ENCODE peak calls at places on chromosomes 3 and 15, in eight cellular contexts. L is non-pigmented ciliary epithelial cell; U is activated CD4-positive, alpha-beta T cell treated with anti-CD3 and anti-CD28 coated beads, Interleukin-2, amount 10 ng/mL, durations not matched to agents 7 days and 5 days; I is A549; N is stimulated activated naive CD8-positive, alpha-beta T cell treated with anti-CD3 and anti-CD28 coated beads, Interleukin-15, Interleukin-2, amounts not matched to agents 100 U/mL and 50 U/mL, for 24 hours; J is neuronal stem cell; F is Panc1; P is T-helper 9 cell. K is an unnamed sample.

GRCh38 chr3:46607603-46608028 is 4.7 kb upstream of the FAM240A start:
- DNase-seq in N (no peak), I (no peak), J (no peak), U (no peak), L (no peak), F (no peak), P (no peak), K (no peak)

GRCh38 chr3:178146406-178146831 is 389.8 kb upstream of the KCNMB2 start:
- DNase-seq in F (no peak), N (no peak), J (peak), P (no peak), L (no peak), U (no peak), I (no peak), K (no peak)

GRCh38 chr3:4660936-4661335 is 167.8 kb downstream of the ITPR1 start:
- DNase-seq in P (no peak), I (no peak), J (no peak), F (no peak), L (no peak), U (no peak), N (no peak), K (no peak)

GRCh38 chr3:176521531-176522175 is 675.6 kb downstream of the TBL1XR1 start:
- DNase-seq in L (peak), P (no peak), F (no peak), N (no peak), J (no peak), U (no peak), I (no peak), K (no peak)

GRCh38 chr3:96755519-96755918 is 58.9 kb upstream of the EPHA6 start:
- DNase-seq in N (no peak), J (no peak), P (no peak), U (no peak), L (no peak), F (no peak), I (no peak), K (no peak)

GRCh38 chr3:101513419-101513986 is 491 bp upstream of the SENP7 start:
- DNase-seq in N (no peak), L (no peak), U (no peak), J (no peak), F (no peak), I (peak), P (no peak), K (no peak)

GRCh38 chr3:79032686-79033318 is 735.0 kb downstream of the ROBO1 start:
- DNase-seq in N (no peak), J (peak), L (no peak), P (no peak), I (no peak), U (peak), F (no peak), K (no peak)

GRCh38 chr3:194584866-194585265 is 48.4 kb downstream of the TMEM44 start:
- DNase-seq in F (no peak), L (no peak), J (no peak), U (no peak), P (no peak), I (no peak), N (no peak), K (no peak)

GRCh38 chr15:88334436-88334835 is 77.9 kb upstream of the NTRK3 start:
- DNase-seq in L (no peak), N (no peak), F (no peak), I (no peak), P (no peak), J (no peak), U (no peak), K (no peak)

GRCh38 chr3:119145500-119146167 is at the start of gene TEX55:
- DNase-seq in P (no peak), N (no peak), L (peak), J (no peak), F (no peak), U (peak), I (peak), K (no peak)

GRCh38 chr3:11924518-11924917 is 77.8 kb upstream of the TAMM41 start:
- DNase-seq in P (no peak), F (no peak), I (no peak), N (no peak), U (no peak), L (no peak), J (no peak), K (no peak)

GRCh38 chr3:167350245-167350862 is 29.7 kb downstream of the ZBBX start:
- DNase-seq in P (no peak), I (peak), J (peak), U (no peak), N (no peak), F (peak), L (no peak), K (no peak)

GRCh38 chr3:23079976-23080375 is 123.2 kb upstream of the UBE2E2 start:
- DNase-seq in L (no peak), P (no peak), U (no peak), F (no peak), N (no peak), I (peak), J (no peak), K (no peak)

GRCh38 chr15:51775967-51776816 is 24.8 kb downstream of the TMOD2 start:
- DNase-seq in I (peak), U (peak), F (peak), N (peak), P (peak), J (peak), L (no peak), K (no peak)

GRCh38 chr15:98743177-98743576 is 94.8 kb downstream of the IGF1R start:
- DNase-seq in N (no peak), F (no peak), P (no peak), L (no peak), I (no peak), U (no peak), J (no peak), K (no peak)

GRCh38 chr3:64392001-64392400 is 166.7 kb upstream of the PRICKLE2 start:
- DNase-seq in U (no peak), J (no peak), P (no peak), L (no peak), I (no peak), F (no peak), N (no peak), K (no peak)

GRCh38 chr15:26720546-26720945 is 52.3 kb downstream of the GABRB3 start:
- DNase-seq in L (no peak), N (no peak), U (no peak), J (no peak), P (no peak), I (no peak), F (no peak), K (no peak)

GRCh38 chr3:63912768-63913588 is 795 bp upstream of the SCAANT1 start:
- DNase-seq in I (peak), U (peak), P (peak), F (no peak), J (peak), L (no peak), N (peak), K (peak)

GRCh38 chr15:90808517-90808939 is 59.9 kb upstream of the FURIN start:
- DNase-seq in F (no peak), J (no peak), U (no peak), L (no peak), P (no peak), I (no peak), N (no peak), K (no peak)

GRCh38 chr3:169243122-169243521 is 420.4 kb downstream of the MECOM start:
- DNase-seq in P (no peak), N (no peak), F (no peak), L (no peak), J (no peak), I (no peak), U (no peak), K (no peak)

GRCh38 chr3:144491333-144491732 is 519.7 kb downstream of the DIPK2A start:
- DNase-seq in L (no peak), U (no peak), I (no peak), P (no peak), J (no peak), N (no peak), F (no peak), K (no peak)

GRCh38 chr3:62911531-62911930 is 36.3 kb upstream of the CADPS start:
- DNase-seq in N (no peak), L (no peak), U (no peak), F (no peak), I (no peak), P (no peak), J (no peak), K (no peak)

GRCh38 chr3:188052229-188052965 is 101.6 kb upstream of the LPP start:
- DNase-seq in U (no peak), F (no peak), I (no peak), L (no peak), J (peak), N (no peak), P (no peak), K (peak)

GRCh38 chr15:38243278-38243677 is 9.4 kb upstream of the SPRED1 start:
- DNase-seq in F (no peak), P (no peak), I (no peak), U (no peak), N (no peak), L (no peak), J (no peak), K (no peak)

GRCh38 chr15:87167055-87167454 is 1087.4 kb downstream of the AGBL1 start:
- DNase-seq in N (no peak), J (no peak), U (no peak), P (no peak), F (no peak), I (no peak), L (no peak), K (no peak)

GRCh38 chr3:16910207-16910606 is 25.5 kb downstream of the PLCL2 start:
- DNase-seq in N (no peak), I (no peak), P (no peak), U (no peak), F (no peak), J (no peak), L (no peak), K (no peak)

GRCh38 chr3:98809561-98809960 is 46.4 kb downstream of the ST3GAL6 start:
- DNase-seq in L (no peak), F (no peak), J (no peak), I (no peak), U (no peak), P (no peak), N (no peak), K (no peak)

GRCh38 chr15:63895194-63895593 is 61.4 kb upstream of the HERC1 start:
- DNase-seq in P (no peak), N (no peak), I (no peak), J (no peak), L (no peak), F (no peak), U (no peak), K (no peak)

GRCh38 chr15:72916939-72917338 is 133.4 kb upstream of the ADPGK start:
- DNase-seq in L (no peak), F (no peak), P (no peak), U (no peak), J (no peak), I (no peak), N (no peak), K (no peak)

K was measured in H1.